ENCODE peak calls at places on chromosomes 7 and 10, in four cellular contexts. G is CD8-positive, alpha-beta T cell; N is HCT116; X is heart right ventricle. B is an unnamed sample.

GRCh38 chr10:84966708-84967441 is 638.5 kb downstream of the CCSER2 start:
- DNase-seq in G (no peak), N (no peak), X (no peak), B (no peak)

GRCh38 chr10:78222096-78222790 is 188.6 kb downstream of the RPS24 start:
- DNase-seq in G (no peak), N (no peak), X (no peak), B (peak)

GRCh38 chr7:46208635-46209525 is 287.8 kb upstream of the IGFBP3 start:
- DNase-seq in G (no peak), N (no peak), X (no peak), B (no peak)

GRCh38 chr7:22561356-22561755 is 61.4 kb upstream of the STEAP1B start:
- DNase-seq in G (no peak), N (no peak), X (peak), B (no peak)

GRCh38 chr7:137828456-137828855 is 18.3 kb downstream of the DGKI start:
- DNase-seq in G (no peak), N (no peak), X (no peak), B (no peak)

GRCh38 chr7:123871998-123872867 is 27.3 kb downstream of the HYAL4 start:
- DNase-seq in G (peak), N (peak), X (peak), B (peak)

GRCh38 chr7:152395115-152395514 is 40.7 kb downstream of the KMT2C start:
- DNase-seq in G (no peak), N (no peak), X (no peak), B (no peak)

GRCh38 chr7:93475811-93476210 is 98.7 kb downstream of the CALCR start:
- DNase-seq in G (no peak), N (no peak), X (no peak), B (no peak)

GRCh38 chr10:20228748-20229147 is 412.5 kb downstream of the PLXDC2 start:
- DNase-seq in G (no peak), N (no peak), X (no peak), B (no peak)

GRCh38 chr10:71323407-71323806 is 4.3 kb downstream of the SLC29A3 start:
- DNase-seq in G (no peak), N (peak), X (no peak), B (no peak)

GRCh38 chr10:75712241-75712880 is 280.9 kb downstream of the LRMDA start:
- DNase-seq in G (no peak), N (no peak), X (peak), B (no peak)

GRCh38 chr10:7811000-7811399 is 7.3 kb upstream of the TAF3 start:
- DNase-seq in G (no peak), N (no peak), X (no peak), B (no peak)

GRCh38 chr10:23171232-23171876 is 20.8 kb upstream of the PTF1A start:
- DNase-seq in G (no peak), N (no peak), X (no peak), B (no peak)

GRCh38 chr7:146486519-146486918 is 369.9 kb downstream of the CNTNAP2 start:
- DNase-seq in G (no peak), N (no peak), X (no peak), B (no peak)

GRCh38 chr10:71372882-71373495 is 23.7 kb upstream of the CDH23 start:
- DNase-seq in G (no peak), N (no peak), X (no peak), B (peak)

GRCh38 chr7:158804335-158804734 is 25.0 kb downstream of the ESYT2 start:
- DNase-seq in G (no peak), N (no peak), X (no peak), B (no peak)

GRCh38 chr10:58937423-58937822 is 239.0 kb upstream of the PHYHIPL start:
- DNase-seq in G (no peak), N (no peak), X (peak), B (no peak)

GRCh38 chr10:58932821-58933314 is 243.6 kb upstream of the PHYHIPL start:
- DNase-seq in G (no peak), N (no peak), X (no peak), B (no peak)

GRCh38 chr10:58930497-58930896 is 245.9 kb upstream of the PHYHIPL start:
- DNase-seq in G (no peak), N (no peak), X (no peak), B (no peak)

GRCh38 chr10:58932126-58932525 is 244.3 kb upstream of the PHYHIPL start:
- DNase-seq in G (no peak), N (no peak), X (no peak), B (no peak)

DNA sequence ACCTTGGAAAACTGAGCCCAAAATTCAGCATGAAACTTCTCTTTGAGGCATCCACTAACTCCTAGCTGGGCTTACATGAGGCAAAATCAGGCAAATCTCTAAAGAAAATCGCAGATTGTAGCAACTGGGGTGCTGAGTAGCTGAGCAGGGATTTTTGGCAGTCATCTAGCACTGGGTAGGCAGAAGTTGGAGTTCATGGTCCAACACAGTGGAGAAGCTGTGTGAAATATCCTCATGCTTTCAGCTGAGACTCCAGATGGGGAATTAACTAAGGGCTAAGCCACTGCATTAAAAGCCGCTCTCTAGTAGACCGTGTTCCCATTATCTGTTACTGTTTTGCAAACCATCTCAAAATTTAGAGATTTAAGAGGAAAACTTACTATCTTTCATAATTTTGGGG is 240.1 kb upstream of the PHYHIPL start:
- DNase-seq in G (no peak), N (no peak), X (no peak), B (no peak)
- H3K4me3 ChIP-seq in G (no peak), N (no peak), X (no peak), B (no peak)

GRCh38 chr7:27151945-27152815 is at the start of gene HOXA3:
- DNase-seq in G (peak), N (no peak), X (no peak), B (peak)
- H3K4me3 ChIP-seq in G (peak), N (peak), X (no peak), B (peak)

DNA sequence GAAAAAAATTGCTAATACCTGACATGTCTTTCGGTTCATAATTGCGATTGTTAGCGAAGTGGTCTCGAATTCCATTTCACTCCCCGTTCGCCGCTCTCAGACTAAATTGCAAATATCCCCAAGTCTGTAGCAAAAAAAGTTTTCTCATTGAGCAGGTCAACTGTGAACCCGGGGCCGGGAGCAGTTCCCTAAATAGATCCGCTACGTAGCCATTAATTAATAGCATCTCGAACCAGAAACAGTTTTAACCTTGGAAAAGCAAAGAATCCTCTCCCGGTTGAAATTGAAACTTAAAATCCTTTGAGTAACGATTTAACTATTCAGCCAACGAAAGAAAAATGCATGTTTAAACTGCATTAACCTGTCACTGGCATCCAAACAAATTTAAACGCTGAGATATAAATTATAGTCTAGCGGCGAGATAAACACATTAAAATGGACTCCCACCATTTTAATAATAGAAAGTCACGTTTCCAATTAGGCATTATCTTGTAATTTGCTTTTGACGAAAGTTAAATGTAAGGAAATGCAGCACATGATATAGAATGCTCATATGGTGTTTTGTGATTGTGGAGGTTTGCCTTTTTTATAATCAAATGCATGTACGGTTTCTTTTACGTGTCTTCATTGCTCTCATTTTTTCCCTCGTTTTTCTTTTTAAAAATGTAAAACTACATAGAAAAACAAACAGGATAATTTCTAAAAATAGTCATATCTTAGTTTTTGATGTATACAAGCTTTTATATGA is 692 bp upstream of the KLF14 start:
- DNase-seq in G (no peak), N (no peak), X (no peak), B (no peak)
- H3K4me3 ChIP-seq in G (peak), N (peak), X (peak), B (peak)

DNA sequence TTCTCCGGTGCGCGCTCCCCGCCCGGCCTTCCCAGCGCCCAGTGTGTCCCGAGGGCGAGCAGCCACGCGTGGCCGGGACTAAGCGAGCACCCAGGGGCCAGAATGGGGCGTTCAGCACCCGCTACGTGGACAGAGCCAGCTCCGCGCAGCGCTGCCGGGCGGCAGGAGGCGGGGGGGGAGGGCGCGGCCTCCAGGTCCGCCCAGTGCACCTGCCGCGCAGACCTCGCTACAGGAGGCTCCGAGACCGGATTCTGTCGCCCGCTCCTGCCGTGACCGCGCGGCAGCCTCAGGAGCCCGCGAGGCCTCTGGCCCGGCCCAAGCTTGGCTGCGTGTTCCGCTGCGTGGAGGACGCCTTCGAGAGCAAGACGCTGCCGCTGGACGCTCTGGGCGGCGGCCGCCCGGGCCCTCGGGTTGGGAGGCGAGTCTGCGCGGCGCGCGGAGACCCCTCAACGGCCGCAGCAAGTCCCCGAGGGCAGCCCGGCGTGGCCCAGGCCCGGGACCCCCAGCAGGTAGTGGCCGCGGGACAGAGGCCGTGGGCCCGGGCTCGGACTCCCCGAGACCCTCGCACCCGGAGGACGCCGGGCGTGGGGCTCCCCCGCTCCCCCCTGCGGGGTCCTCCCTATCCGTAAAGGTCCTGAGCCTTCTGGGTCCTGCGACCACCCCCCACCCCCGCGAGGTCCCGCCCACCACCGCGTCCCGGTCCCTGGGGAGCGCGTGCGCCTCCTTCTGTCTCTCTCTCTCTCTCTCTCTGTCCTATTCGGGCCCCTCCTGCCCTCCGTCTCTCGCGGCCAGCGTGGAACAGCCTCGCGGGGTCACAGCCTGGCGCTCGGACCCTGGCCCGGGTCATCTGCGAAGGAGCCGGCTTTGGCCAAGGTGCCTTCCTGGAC is 904 bp upstream of the DPYSL4 start:
- DNase-seq in G (peak), N (peak), X (peak), B (no peak)
- H3K4me3 ChIP-seq in G (peak), N (no peak), X (peak), B (peak)

DNA sequence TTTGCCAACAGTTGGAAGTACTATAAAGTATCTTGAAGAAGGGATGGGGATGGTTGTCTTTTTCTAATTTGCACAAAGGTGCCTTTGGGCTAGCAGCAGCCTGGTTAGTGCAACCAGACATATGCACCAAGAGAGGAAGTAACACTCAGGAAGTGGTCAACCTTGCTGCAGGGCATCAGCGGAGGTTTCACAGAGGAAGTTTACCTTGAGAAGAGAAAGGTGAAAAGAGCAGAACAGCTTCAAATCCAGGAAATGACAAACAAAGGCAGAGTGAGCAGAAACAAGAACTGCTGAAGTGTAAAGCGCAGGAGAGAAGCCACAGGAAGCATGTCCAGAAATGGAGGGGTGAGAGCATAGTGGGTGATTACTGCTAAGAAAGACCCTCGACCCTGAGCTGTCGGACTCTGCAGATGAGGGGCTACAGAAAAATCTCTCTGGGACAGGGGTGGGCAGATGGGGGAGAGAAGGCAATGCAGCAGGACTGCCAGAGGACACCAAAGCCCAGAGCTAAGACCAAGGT is 66.9 kb downstream of the STK17A start:
- DNase-seq in G (peak), N (no peak), X (no peak), B (peak)
- H3K4me3 ChIP-seq in G (peak), N (no peak), X (no peak), B (peak)

GRCh38 chr10:103584216-103585010 is 90.9 kb downstream of the NEURL1 start:
- DNase-seq in G (peak), N (no peak), X (peak), B (peak)
- H3K4me3 ChIP-seq in G (peak), N (no peak), X (peak), B (peak)

B was measured in spleen.